ENCODE peak calls at places on chromosomes 7 and 10, in nine cellular contexts. N, C, I, K, B, L, U, Y and S are unnamed samples.

GRCh38 chr10:120514035-120514620 is 57.1 kb downstream of the PLPP4 start:
- DNase-seq in B (peak), N (peak), I (peak), C (peak), U (no peak), K (peak), Y (peak), L (no peak), S (peak)

GRCh38 chr7:47045169-47045568 is 536.7 kb downstream of the TNS3 start:
- DNase-seq in U (no peak), Y (no peak), L (no peak), N (no peak), I (peak), K (no peak), B (no peak), C (no peak), S (no peak)

GRCh38 chr7:138755331-138755747 is 42.5 kb upstream of the TMEM213 start:
- DNase-seq in L (peak), Y (no peak), I (peak), B (no peak), C (peak), U (no peak), N (no peak), K (no peak), S (no peak)

GRCh38 chr10:97459111-97459510 is 13.1 kb downstream of the ZDHHC16 start:
- DNase-seq in K (no peak), N (no peak), U (no peak), I (no peak), L (no peak), Y (no peak), C (no peak), B (no peak), S (no peak)

GRCh38 chr7:27767374-27767773 is 27.4 kb downstream of the TAX1BP1 start:
- DNase-seq in I (no peak), B (no peak), Y (no peak), N (peak), C (no peak), K (no peak), L (no peak), U (no peak), S (no peak)

GRCh38 chr10:44316187-44316921 is 68.5 kb downstream of the CXCL12 start:
- DNase-seq in C (no peak), K (peak), U (no peak), N (peak), L (peak), Y (no peak), B (no peak), I (no peak), S (no peak)

GRCh38 chr7:92425311-92425947 is 21.9 kb upstream of the GATAD1 start:
- DNase-seq in U (no peak), N (peak), I (no peak), K (no peak), B (no peak), L (no peak), C (no peak), Y (no peak), S (no peak)

GRCh38 chr7:33614357-33615132 is 290.8 kb upstream of the BMPER start:
- DNase-seq in C (peak), I (no peak), Y (no peak), B (no peak), L (no peak), N (no peak), U (no peak), K (no peak), S (no peak)

GRCh38 chr10:86300931-86301330 is 65.7 kb downstream of the GRID1 start:
- DNase-seq in C (no peak), I (no peak), N (no peak), K (no peak), Y (no peak), U (no peak), B (no peak), L (no peak), S (no peak)

GRCh38 chr10:9833871-9834454 is 1183.7 kb upstream of the CELF2 start:
- DNase-seq in U (no peak), N (no peak), B (no peak), I (no peak), C (peak), Y (no peak), L (no peak), K (no peak), S (no peak)

GRCh38 chr10:69351589-69351988 is 65.1 kb downstream of the TACR2 start:
- DNase-seq in U (no peak), C (no peak), K (no peak), L (no peak), B (no peak), N (no peak), I (no peak), Y (no peak), S (no peak)

GRCh38 chr10:60848126-60848525 is 69.8 kb downstream of the CDK1 start:
- DNase-seq in Y (peak), K (peak), I (no peak), B (no peak), L (no peak), C (no peak), U (no peak), N (peak), S (no peak)

GRCh38 chr10:90222372-90222771 is 521.0 kb downstream of the KIF20B start:
- DNase-seq in L (no peak), U (peak), N (no peak), Y (peak), B (no peak), K (peak), I (no peak), C (peak), S (no peak)

GRCh38 chr10:116877391-116877790 is 28.1 kb downstream of the ENO4 start:
- DNase-seq in K (no peak), C (peak), B (no peak), N (no peak), U (no peak), I (no peak), L (no peak), Y (no peak), S (no peak)

GRCh38 chr10:73647875-73648228 is 6.6 kb upstream of the MYOZ1 start:
- DNase-seq in Y (no peak), L (no peak), C (no peak), U (no peak), I (no peak), N (no peak), B (no peak), K (no peak), S (no peak)

GRCh38 chr7:141874787-141875186 is 33.5 kb upstream of the PRSS37 start:
- DNase-seq in B (no peak), Y (no peak), C (peak), N (no peak), K (no peak), U (no peak), L (no peak), I (no peak), S (no peak)

GRCh38 chr7:128164061-128164954 is 76.8 kb upstream of the LEP start:
- DNase-seq in K (peak), L (no peak), I (no peak), C (peak), B (no peak), U (no peak), N (peak), Y (no peak), S (no peak)

GRCh38 chr7:125423444-125424155 is 494.0 kb upstream of the POT1 start:
- DNase-seq in L (no peak), I (no peak), C (peak), K (peak), U (no peak), Y (no peak), B (no peak), N (no peak), S (no peak)

GRCh38 chr10:689433-690226 is at the start of gene DIP2C:
- DNase-seq in I (peak), U (peak), N (peak), Y (no peak), B (peak), L (peak), C (peak), K (peak), S (peak)

GRCh38 chr10:59073456-59074053 is 102.9 kb upstream of the PHYHIPL start:
- DNase-seq in B (no peak), C (no peak), L (no peak), U (no peak), K (no peak), N (peak), Y (no peak), I (no peak), S (no peak)

GRCh38 chr7:93140582-93141191 is 7.5 kb downstream of the SAMD9L start:
- DNase-seq in I (no peak), U (no peak), K (no peak), L (no peak), B (no peak), N (no peak), Y (no peak), C (no peak), S (no peak)

GRCh38 chr7:119761776-119762175 is 511.2 kb upstream of the KCND2 start:
- DNase-seq in I (no peak), C (peak), K (peak), Y (no peak), B (no peak), L (no peak), U (no peak), N (no peak), S (no peak)

GRCh38 chr10:71246591-71247143 is 34.3 kb downstream of the UNC5B start:
- DNase-seq in L (no peak), B (no peak), Y (no peak), U (no peak), I (no peak), N (peak), K (no peak), C (peak), S (no peak)

GRCh38 chr7:29442146-29442545 is 121.5 kb upstream of the PRR15 start:
- DNase-seq in C (peak), L (peak), U (no peak), N (no peak), K (peak), I (peak), Y (peak), B (no peak), S (no peak)

GRCh38 chr7:40749877-40750276 is 615.1 kb downstream of the SUGCT start:
- DNase-seq in C (no peak), U (no peak), L (no peak), I (no peak), N (no peak), B (no peak), K (no peak), Y (no peak), S (no peak)

GRCh38 chr10:131061221-131061620 is 250.3 kb downstream of the TCERG1L start:
- DNase-seq in U (no peak), N (no peak), I (no peak), Y (no peak), B (no peak), C (no peak), K (no peak), L (no peak), S (no peak)

GRCh38 chr10:71683301-71683700 is 36.3 kb downstream of the C10orf105 start:
- DNase-seq in C (no peak), K (no peak), L (no peak), I (no peak), N (no peak), Y (no peak), B (no peak), U (no peak), S (no peak)

GRCh38 chr10:1966698-1967097 is 229.4 kb upstream of the ADARB2 start:
- DNase-seq in Y (no peak), K (no peak), L (no peak), N (no peak), B (no peak), U (no peak), C (no peak), I (no peak), S (no peak)

GRCh38 chr10:22251751-22252285 is 34.0 kb upstream of the EBLN1 start:
- DNase-seq in N (peak), Y (no peak), B (peak), L (peak), K (peak), C (peak), U (no peak), I (peak), S (peak)

GRCh38 chr7:102286237-102287081 is at the start of gene SH2B2:
- DNase-seq in Y (no peak), U (no peak), B (peak), L (peak), I (peak), C (peak), K (peak), N (peak), S (peak)
- TF ChIP-seq CTCF in Y (no peak), U (peak), B (no peak), L (peak), I (peak), C (no peak), K (no peak), N (no peak), S (no peak)

GRCh38 chr7:133344275-133344674 is 91.4 kb downstream of the EXOC4 start:
- DNase-seq in C (peak), K (peak), B (no peak), N (no peak), L (peak), U (no peak), Y (no peak), I (no peak), S (no peak)
- TF ChIP-seq CTCF in C (peak), K (peak), B (peak), N (peak), L (peak), U (peak), Y (peak), I (peak), S (no peak)

GRCh38 chr10:34615770-34616169 is 199.3 kb downstream of the PARD3 start:
- DNase-seq in C (no peak), L (no peak), I (no peak), Y (no peak), K (peak), B (no peak), U (no peak), N (no peak), S (no peak)
- TF ChIP-seq CTCF in C (no peak), L (peak), I (no peak), Y (no peak), K (peak), B (no peak), U (no peak), N (no peak), S (peak)

DNA sequence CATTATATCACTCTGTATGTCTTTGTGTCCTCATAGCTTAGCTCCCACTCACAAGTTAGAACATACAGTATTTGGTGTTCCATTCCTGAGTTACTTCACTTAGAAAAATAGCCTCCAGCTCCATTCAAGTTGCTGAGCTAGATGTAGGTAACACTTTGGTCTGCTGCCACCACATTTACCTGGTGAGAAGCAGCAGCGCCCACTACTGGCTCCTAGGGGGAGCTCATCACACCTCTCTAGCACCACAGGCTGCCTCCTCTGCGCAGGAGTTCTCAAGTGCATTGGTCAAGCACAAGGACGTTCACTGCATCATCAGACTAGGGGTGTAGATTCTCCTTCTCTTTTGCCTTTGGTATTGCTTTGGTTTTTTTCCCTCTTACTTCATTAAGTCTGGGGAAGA is 530.9 kb upstream of the AUTS2 start:
- DNase-seq in Y (no peak), K (peak), U (no peak), C (peak), L (no peak), I (peak), B (no peak), N (peak), S (no peak)
- TF ChIP-seq CTCF in Y (no peak), K (peak), U (no peak), C (no peak), L (peak), I (peak), B (no peak), N (no peak), S (no peak)

DNA sequence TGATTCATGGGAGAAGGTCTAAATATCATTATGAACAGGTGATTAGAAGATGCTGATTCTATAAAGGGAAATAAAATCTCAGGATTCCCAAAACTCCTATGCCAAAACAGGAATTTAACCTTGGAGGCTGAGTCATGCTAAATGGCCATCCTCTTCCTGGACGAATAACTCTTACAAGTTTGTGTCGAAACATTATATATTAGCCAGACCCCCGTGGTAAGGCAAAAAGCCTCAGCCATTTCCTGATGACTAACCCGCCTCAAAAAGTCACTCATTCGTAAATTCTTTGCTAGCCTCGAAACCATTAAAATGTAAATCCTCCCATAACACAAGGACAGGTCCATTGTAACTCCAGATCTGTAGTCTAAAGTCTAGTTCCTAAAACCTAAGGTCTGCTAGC is 32.0 kb downstream of the CUL2 start:
- DNase-seq in L (no peak), I (no peak), B (no peak), C (peak), U (peak), Y (peak), N (peak), K (peak), S (no peak)
- TF ChIP-seq CTCF in L (no peak), I (no peak), B (no peak), C (no peak), U (no peak), Y (no peak), N (no peak), K (no peak), S (no peak)

GRCh38 chr7:130794619-130794922 is 60.6 kb upstream of the KLF14 start:
- DNase-seq in K (no peak), L (no peak), N (no peak), I (no peak), U (no peak), B (no peak), C (no peak), Y (no peak), S (no peak)

GRCh38 chr7:130791746-130792145 is 57.7 kb upstream of the KLF14 start:
- DNase-seq in I (no peak), B (no peak), C (no peak), N (no peak), Y (no peak), L (no peak), U (no peak), K (no peak), S (no peak)

GRCh38 chr7:130793855-130794618 is 60.0 kb upstream of the KLF14 start:
- DNase-seq in L (no peak), U (no peak), B (no peak), Y (no peak), C (peak), I (no peak), N (peak), K (peak), S (no peak)
- TF ChIP-seq CTCF in L (no peak), U (peak), B (no peak), Y (peak), C (peak), I (no peak), N (no peak), K (peak), S (no peak)

GRCh38 chr10:114208351-114208750 is 29.2 kb downstream of the TDRD1 start:
- DNase-seq in C (no peak), B (no peak), U (no peak), L (no peak), Y (no peak), K (no peak), N (no peak), I (peak), S (no peak)
- TF ChIP-seq CTCF in C (no peak), B (no peak), U (no peak), L (no peak), Y (no peak), K (no peak), N (no peak), I (no peak), S (no peak)